ENCODE peak calls at places on chromosomes 4 and X, in eight cellular contexts. P is PC-3, X is HFF-Myc, V is body of pancreas, M is cardiac muscle cell, L is nephron progenitor cell, B is WERI-Rb-1, U is BJ. S is an unnamed sample.

GRCh38 chr4:186104895-186105720 is 604 bp downstream of the FAM149A start:
- DNase-seq in V (peak), B (peak), M (peak), U (no peak), P (no peak), L (peak), X (no peak), S (no peak)

GRCh38 chr4:147423229-147423628 is 57.7 kb upstream of the EDNRA start:
- DNase-seq in U (no peak), P (no peak), M (no peak), X (no peak), B (no peak), L (no peak), V (no peak), S (no peak)

GRCh38 chr4:169143335-169143734 is 127.4 kb downstream of the SH3RF1 start:
- DNase-seq in M (no peak), V (no peak), X (no peak), B (no peak), L (peak), U (no peak), P (no peak), S (no peak)

GRCh38 chrX:39897741-39898097 is 200.0 kb downstream of the BCOR start:
- DNase-seq in X (no peak), L (no peak), V (no peak), U (no peak), M (no peak), B (no peak), P (peak), S (no peak)

GRCh38 chr4:53019485-53020382 is 157.6 kb downstream of the RASL11B start:
- DNase-seq in U (peak), L (no peak), X (no peak), V (peak), M (no peak), P (peak), B (no peak), S (no peak)

GRCh38 chr4:4583606-4584005 is 41.8 kb upstream of the STX18 start:
- DNase-seq in V (no peak), B (no peak), U (no peak), M (no peak), L (no peak), P (no peak), X (no peak), S (no peak)

GRCh38 chr4:166324321-166324720 is 451.3 kb downstream of the TLL1 start:
- DNase-seq in V (peak), U (no peak), P (peak), B (peak), L (peak), X (peak), M (peak), S (no peak)

GRCh38 chr4:41121906-41122305 is 92.4 kb downstream of the APBB2 start:
- DNase-seq in M (no peak), L (no peak), X (no peak), V (no peak), B (no peak), P (no peak), U (no peak), S (no peak)

GRCh38 chr4:59643682-59644081 is 1556.4 kb upstream of the ADGRL3 start:
- DNase-seq in P (no peak), V (no peak), X (no peak), B (no peak), L (no peak), U (no peak), M (no peak), S (no peak)

GRCh38 chrX:30910124-30910860 is 21.2 kb upstream of the TAB3 start:
- DNase-seq in X (no peak), U (no peak), P (no peak), L (no peak), V (no peak), M (no peak), B (no peak), S (no peak)

GRCh38 chrX:3599787-3600465 is 113.5 kb downstream of the PRKX start:
- DNase-seq in U (no peak), B (no peak), P (no peak), M (no peak), V (no peak), X (no peak), L (no peak), S (no peak)

GRCh38 chr4:52780206-52780605 is 29.0 kb upstream of the ERVMER34-1 start:
- DNase-seq in P (peak), X (peak), B (no peak), L (no peak), U (peak), M (no peak), V (no peak), S (no peak)

GRCh38 chr4:146232131-146232722 is 17.9 kb downstream of the REELD1 start:
- DNase-seq in L (no peak), B (no peak), M (no peak), U (no peak), P (peak), V (no peak), X (no peak), S (no peak)

GRCh38 chrX:118420462-118420861 is 74.6 kb downstream of the WDR44 start:
- DNase-seq in M (no peak), X (no peak), B (no peak), U (no peak), V (no peak), L (no peak), P (no peak), S (no peak)

GRCh38 chrX:39762266-39762841 is 335.4 kb downstream of the BCOR start:
- DNase-seq in V (no peak), L (no peak), B (no peak), X (no peak), U (no peak), M (no peak), P (no peak), S (no peak)

GRCh38 chrX:16240231-16240905 is 73.1 kb downstream of the MAGEB17 start:
- DNase-seq in U (no peak), L (no peak), X (no peak), P (no peak), B (no peak), M (no peak), V (no peak), S (no peak)

GRCh38 chr4:80909938-80910337 is 120.6 kb upstream of the BMP3 start:
- DNase-seq in P (no peak), M (no peak), U (no peak), L (no peak), X (no peak), V (no peak), B (no peak), S (no peak)

GRCh38 chr4:164412246-164412645 is 341.7 kb upstream of the SMIM31 start:
- DNase-seq in X (no peak), P (no peak), M (no peak), U (no peak), V (no peak), B (no peak), L (no peak), S (no peak)

GRCh38 chr4:36841583-36842326 is 402.8 kb upstream of the NWD2 start:
- DNase-seq in B (no peak), U (no peak), L (no peak), X (no peak), M (no peak), V (no peak), P (peak), S (no peak)

GRCh38 chr4:141020801-141021261 is 112.4 kb downstream of the RNF150 start:
- DNase-seq in V (no peak), P (no peak), X (no peak), L (no peak), M (peak), U (peak), B (no peak), S (no peak)

GRCh38 chrX:149121526-149121925 is 383.6 kb downstream of the IDS start:
- DNase-seq in L (no peak), U (no peak), P (no peak), X (no peak), B (no peak), M (no peak), V (no peak), S (no peak)

GRCh38 chr4:170025523-170026252 is 507 bp downstream of the MFAP3L start:
- DNase-seq in V (no peak), U (no peak), P (no peak), M (peak), L (no peak), B (peak), X (no peak), S (peak)

DNA sequence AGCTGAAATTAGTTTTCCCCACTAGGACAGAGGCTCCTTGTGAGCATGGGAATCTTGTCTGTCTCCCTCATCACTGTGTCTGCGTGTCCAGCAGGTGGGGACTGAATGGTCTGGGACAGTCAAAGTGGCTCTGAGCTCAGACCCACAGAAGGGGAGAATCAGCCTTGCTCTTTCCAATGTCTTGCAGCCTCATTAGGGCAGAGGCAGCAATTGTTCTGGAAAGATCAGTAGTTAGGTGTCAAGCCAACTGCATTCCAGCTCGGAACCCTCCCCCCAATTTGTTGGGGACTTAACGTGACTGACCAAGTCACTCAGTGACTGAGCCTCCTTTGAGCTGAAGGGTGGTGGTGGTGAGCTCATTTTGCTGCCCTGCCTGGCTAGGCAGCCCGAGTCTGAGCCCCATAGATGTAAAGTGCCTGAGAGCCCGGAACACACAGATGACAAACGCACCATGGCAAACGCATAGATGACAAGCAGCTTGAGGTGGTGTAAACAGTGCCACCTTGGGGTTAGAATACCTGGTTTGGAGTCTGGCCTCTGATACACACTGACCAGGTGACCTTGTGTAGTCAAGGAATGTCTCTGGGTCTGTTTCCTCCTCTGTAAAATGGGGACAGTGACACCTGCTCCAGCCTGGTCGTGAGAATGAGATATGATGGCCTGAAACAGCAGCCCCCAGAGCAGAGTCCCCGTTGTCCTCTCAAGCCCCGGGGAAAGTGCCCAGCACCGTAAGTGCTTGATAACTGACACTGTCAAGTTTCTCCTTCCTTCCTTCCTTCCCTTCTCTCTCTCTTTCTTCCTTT is 2.7 kb upstream of the SORCS2 start:
- DNase-seq in U (no peak), L (no peak), M (no peak), P (peak), B (no peak), X (no peak), V (peak), S (no peak)
- TF ChIP-seq CTCF in U (no peak), L (no peak), M (no peak), P (peak), B (peak), X (no peak), V (no peak), S (no peak)

DNA sequence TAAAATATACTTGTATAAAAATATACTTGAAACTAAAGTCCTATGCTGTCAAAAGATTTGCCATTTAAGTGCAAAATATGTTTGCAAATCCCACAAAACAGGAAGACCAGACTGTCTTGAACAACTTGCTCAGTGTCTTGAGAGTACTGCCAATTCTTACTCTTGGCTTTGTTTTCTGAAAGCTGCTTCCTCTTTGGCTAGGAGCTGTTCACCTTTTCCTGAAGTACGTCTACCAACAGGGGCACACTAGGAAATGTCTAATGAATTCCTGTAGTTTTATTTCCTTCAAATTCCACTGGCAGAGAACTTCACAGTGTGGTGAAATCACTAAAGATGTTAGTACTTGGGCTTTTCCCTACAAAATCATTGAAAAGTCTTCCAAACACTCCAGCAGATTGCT is 46.4 kb upstream of the ABCG2 start:
- DNase-seq in B (no peak), U (no peak), P (peak), M (no peak), X (no peak), V (no peak), L (no peak), S (no peak)
- TF ChIP-seq CTCF in B (no peak), U (no peak), P (no peak), M (no peak), X (no peak), V (no peak), L (no peak), S (no peak)

GRCh38 chr4:8915201-8916200 is 43.9 kb upstream of the HMX1 start:
- DNase-seq in X (no peak), M (no peak), V (peak), L (no peak), U (no peak), P (no peak), B (peak), S (peak)
- TF ChIP-seq CTCF in X (no peak), M (no peak), V (no peak), L (no peak), U (no peak), P (no peak), B (no peak), S (no peak)

GRCh38 chrX:111169141-111169540 is 73.2 kb downstream of the PAK3 start:
- DNase-seq in P (no peak), X (no peak), U (no peak), B (no peak), L (no peak), V (no peak), M (no peak), S (no peak)

GRCh38 chrX:111168314-111168713 is 72.3 kb downstream of the PAK3 start:
- DNase-seq in V (no peak), L (peak), M (peak), B (peak), U (no peak), X (no peak), P (peak), S (no peak)

GRCh38 chrX:111167334-111167733 is 71.3 kb downstream of the PAK3 start:
- DNase-seq in U (no peak), M (no peak), V (no peak), P (no peak), B (no peak), X (no peak), L (no peak), S (no peak)

GRCh38 chrX:111165902-111166301 is 69.9 kb downstream of the PAK3 start:
- DNase-seq in X (no peak), B (no peak), L (no peak), P (no peak), U (no peak), M (no peak), V (no peak), S (no peak)

DNA sequence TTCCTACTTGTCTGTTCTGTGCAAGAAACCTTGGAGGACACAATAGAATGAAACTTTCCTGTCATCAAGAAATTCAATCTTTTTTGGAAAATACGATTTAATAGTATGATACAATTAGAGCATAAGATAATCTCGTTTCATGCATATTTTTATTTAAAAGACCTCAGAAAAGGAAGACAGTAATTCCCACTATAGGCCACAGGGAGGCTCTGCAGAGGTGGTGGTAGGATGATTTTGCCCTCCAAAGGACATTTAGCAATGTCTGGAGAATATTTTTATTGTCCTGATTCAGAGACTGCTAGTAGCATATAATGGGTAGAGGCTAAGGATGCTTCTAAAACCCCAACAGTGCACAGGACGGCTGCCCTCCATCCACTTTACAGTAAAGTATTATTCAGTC is 68.7 kb downstream of the PAK3 start:
- DNase-seq in B (peak), U (no peak), M (peak), L (no peak), X (no peak), V (no peak), P (peak), S (no peak)
- TF ChIP-seq CTCF in B (peak), U (peak), M (peak), L (peak), X (no peak), V (no peak), P (peak), S (no peak)

GRCh38 chrX:128816919-128817318 is 706.4 kb downstream of the SMARCA1 start:
- DNase-seq in L (peak), B (peak), P (peak), V (no peak), M (peak), X (no peak), U (no peak), S (no peak)
- TF ChIP-seq CTCF in L (peak), B (peak), P (peak), V (no peak), M (no peak), X (no peak), U (no peak), S (no peak)